ENCODE peak calls at places on chromosome 5, in four cellular contexts. K is RPMI7951, D is astrocyte of the spinal cord, Q is neural crest cell. X is an unnamed sample.

GRCh38 chr5:9507974-9508373 is 37.9 kb downstream of the SEMA5A start:
- DNase-seq in Q (no peak), D (peak; percentile 36), K (peak; percentile 65), X (peak; percentile 66)

GRCh38 chr5:107430077-107430625 is 240.6 kb downstream of the EFNA5 start:
- DNase-seq in D (peak; percentile 24), K (no peak), Q (no peak), X (peak; percentile 11)

GRCh38 chr5:77644443-77645157 is 6.1 kb upstream of the OTP start:
- DNase-seq in Q (no peak), D (no peak), K (no peak), X (no peak)

GRCh38 chr5:137666109-137666850 is 69.6 kb downstream of the KLHL3 start:
- DNase-seq in Q (no peak), D (peak; percentile 20), K (no peak), X (peak; percentile 8)

GRCh38 chr5:172412724-172413260 is 41.5 kb downstream of the SH3PXD2B start:
- DNase-seq in K (peak; percentile 99), D (peak; percentile 96), Q (no peak), X (peak; percentile 96)

GRCh38 chr5:143205386-143205785 is 198.1 kb downstream of the NR3C1 start:
- DNase-seq in K (peak; percentile 84), Q (no peak), D (peak; percentile 93), X (peak; percentile 94)

GRCh38 chr5:673837-674629 is 19.1 kb downstream of the TPPP start:
- DNase-seq in D (no peak), K (no peak), Q (no peak), X (no peak)

GRCh38 chr5:80763211-80763610 is 108.4 kb upstream of the DHFR start:
- DNase-seq in Q (no peak), D (peak; percentile 44), K (no peak), X (no peak)

GRCh38 chr5:133564921-133565565 is 47.3 kb downstream of the FSTL4 start:
- DNase-seq in Q (no peak), K (no peak), D (no peak), X (no peak)

GRCh38 chr5:35830587-35830986 is 26.1 kb upstream of the IL7R start:
- DNase-seq in Q (no peak), K (no peak), D (no peak), X (no peak)

GRCh38 chr5:55232194-55232984 is 1.0 kb downstream of the CCNO start:
- DNase-seq in D (no peak), K (peak; percentile 15), Q (peak; percentile 16), X (peak; percentile 57)

GRCh38 chr5:104412649-104413240 is 850.2 kb upstream of the NUDT12 start:
- DNase-seq in Q (peak; percentile 2), K (peak; percentile 2), D (peak; percentile 46), X (no peak)

GRCh38 chr5:140672455-140673186 is 755 bp downstream of the DND1 start:
- DNase-seq in D (no peak), Q (no peak), K (no peak), X (peak; percentile 43)

GRCh38 chr5:73312146-73312871 is 136.3 kb downstream of the FOXD1 start:
- DNase-seq in K (peak; percentile 94), Q (no peak), D (peak; percentile 97), X (peak; percentile 95)

GRCh38 chr5:146860213-146860891 is 18.2 kb downstream of the PPP2R2B start:
- DNase-seq in K (no peak), Q (no peak), D (peak; percentile 69), X (peak; percentile 80)

GRCh38 chr5:102975040-102975439 is 144.9 kb downstream of the GIN1 start:
- DNase-seq in Q (no peak), D (no peak), K (no peak), X (no peak)

GRCh38 chr5:864492-865167 is 13.8 kb upstream of the ZDHHC11 start:
- DNase-seq in Q (no peak), D (no peak), K (no peak), X (no peak)

GRCh38 chr5:14458414-14458813 is 123.2 kb upstream of the OTULINL start:
- DNase-seq in K (no peak), D (no peak), Q (no peak), X (no peak)

GRCh38 chr5:73122875-73123810 is 2.8 kb downstream of the TMEM171 start:
- DNase-seq in D (peak; percentile 54), Q (no peak), K (peak; percentile 39), X (peak; percentile 61)

GRCh38 chr5:16936150-16937022 is at the start of gene MYO10:
- DNase-seq in D (peak; percentile 79), Q (peak; percentile 89), K (peak; percentile 69), X (peak; percentile 78)

GRCh38 chr5:155313518-155313917 is 300.0 kb downstream of the KIF4B start:
- DNase-seq in D (no peak), Q (no peak), K (no peak), X (no peak)

GRCh38 chr5:29079771-29080170 is 2041.4 kb upstream of the CDH9 start:
- DNase-seq in Q (no peak), D (no peak), K (no peak), X (no peak)

GRCh38 chr5:1665231-1665630 is 134.4 kb downstream of the MRPL36 start:
- DNase-seq in Q (no peak), K (no peak), D (no peak), X (no peak)

GRCh38 chr5:134738963-134739661 is 764 bp downstream of the CAMLG start:
- DNase-seq in D (peak; percentile 37), K (peak; percentile 41), Q (peak; percentile 10), X (peak; percentile 52)

GRCh38 chr5:93819666-93820065 is 78.3 kb upstream of the POU5F2 start:
- DNase-seq in K (no peak), Q (peak; percentile 20), D (no peak), X (no peak)

GRCh38 chr5:73939535-73939934 is 313.5 kb downstream of the ARHGEF28 start:
- DNase-seq in K (no peak), D (no peak), Q (no peak), X (peak; percentile 42)

GRCh38 chr5:26282190-26282589 is 756.2 kb downstream of the CDH9 start:
- DNase-seq in K (no peak), Q (no peak), D (no peak), X (no peak)

GRCh38 chr5:141848771-141849370 is 29.3 kb downstream of the PCDH1 start:
- DNase-seq in K (peak; percentile 43), Q (no peak), D (peak; percentile 37), X (peak; percentile 80)

GRCh38 chr5:83340511-83340918 is 131.0 kb upstream of the VCAN start:
- DNase-seq in D (no peak), Q (no peak), K (no peak), X (no peak)

GRCh38 chr5:169450464-169450863 is 133.1 kb upstream of the SPDL1 start:
- DNase-seq in D (no peak), K (no peak), Q (no peak), X (no peak)

GRCh38 chr5:138148811-138149210 is 9.6 kb upstream of the NME5 start:
- DNase-seq in D (peak; percentile 59), Q (no peak), K (peak; percentile 80), X (peak; percentile 87)

GRCh38 chr5:1885476-1885755 is 2.7 kb upstream of the IRX4 start:
- DNase-seq in Q (no peak), D (no peak), K (no peak), X (no peak)

GRCh38 chr5:65076251-65076869 is 307.6 kb downstream of the CWC27 start:
- DNase-seq in D (peak; percentile 59), Q (no peak), K (peak; percentile 53), X (peak; percentile 71)

GRCh38 chr5:175718401-175719108 is 60.7 kb downstream of the HRH2 start:
- DNase-seq in K (peak; percentile 37), D (no peak), Q (peak; percentile 29), X (peak; percentile 39)

GRCh38 chr5:98041661-98042060 is 731.8 kb upstream of the RGMB start:
- DNase-seq in D (no peak), K (no peak), Q (no peak), X (no peak)

GRCh38 chr5:125928663-125929062 is 494.5 kb upstream of the GRAMD2B start:
- DNase-seq in K (peak; percentile 57), D (no peak), Q (no peak), X (peak; percentile 16)

GRCh38 chr5:112186401-112186990 is 232.6 kb downstream of the EPB41L4A start:
- DNase-seq in D (peak; percentile 47), K (peak; percentile 46), Q (peak; percentile 30), X (peak; percentile 48)

GRCh38 chr5:124889850-124890249 is 143.4 kb upstream of the ZNF608 start:
- DNase-seq in D (no peak), K (no peak), Q (no peak), X (no peak)

GRCh38 chr5:1324719-1325190 is 20.1 kb downstream of the CLPTM1L start:
- DNase-seq in K (no peak), Q (no peak), D (no peak), X (no peak)

GRCh38 chr5:124655211-124655880 is 91.1 kb downstream of the ZNF608 start:
- DNase-seq in D (peak; percentile 83), K (peak; percentile 89), Q (no peak), X (peak; percentile 29)

X was measured in EL.